ENCODE peak calls at places on chromosomes 12 and 14, in six cellular contexts. One of them, this sample, is unnamed. For H3K4me1, the result is how much of the 10 kb centered on the place peaks cover.

GRCh38 chr14:52124791-52125661 is 56.2 kb upstream of the NID2 start:
- DNase-seq in right lobe of liver: no peak
- DNase-seq in IMR-90: peak
- DNase-seq in ovary: no peak
- DNase-seq in adrenal gland: no peak
- DNase-seq in heart left ventricle: peak
- DNase-seq in this sample: no peak

GRCh38 chr12:96420255-96420930 is 20.2 kb upstream of the CDK17 start:
- DNase-seq in right lobe of liver: no peak
- DNase-seq in IMR-90: no peak
- DNase-seq in ovary: no peak
- DNase-seq in adrenal gland: no peak
- DNase-seq in heart left ventricle: no peak
- DNase-seq in this sample: no peak

GRCh38 chr14:97641827-97642226 is 844.6 kb downstream of the VRK1 start:
- DNase-seq in right lobe of liver: no peak
- DNase-seq in IMR-90: no peak
- DNase-seq in ovary: no peak
- DNase-seq in adrenal gland: no peak
- DNase-seq in heart left ventricle: no peak
- DNase-seq in this sample: peak

GRCh38 chr12:1791104-1791927 is 29.0 kb upstream of the LRTM2 start:
- DNase-seq in right lobe of liver: no peak
- DNase-seq in IMR-90: peak
- DNase-seq in ovary: peak
- DNase-seq in adrenal gland: peak
- DNase-seq in heart left ventricle: peak
- DNase-seq in this sample: peak

GRCh38 chr12:76201758-76202157 is 117.3 kb upstream of the NAP1L1 start:
- DNase-seq in right lobe of liver: no peak
- DNase-seq in IMR-90: peak
- DNase-seq in ovary: no peak
- DNase-seq in adrenal gland: no peak
- DNase-seq in heart left ventricle: no peak
- DNase-seq in this sample: no peak

GRCh38 chr12:22101749-22102243 is 55.8 kb downstream of the CMAS start:
- DNase-seq in right lobe of liver: no peak
- DNase-seq in IMR-90: peak
- DNase-seq in ovary: no peak
- DNase-seq in adrenal gland: peak
- DNase-seq in heart left ventricle: peak
- DNase-seq in this sample: peak

GRCh38 chr12:117093431-117093830 is 5.8 kb downstream of the TESC start:
- DNase-seq in right lobe of liver: no peak
- DNase-seq in IMR-90: no peak
- DNase-seq in ovary: no peak
- DNase-seq in adrenal gland: peak
- DNase-seq in heart left ventricle: no peak
- DNase-seq in this sample: no peak

GRCh38 chr14:51682411-51682810 is 30.7 kb downstream of the FRMD6 start:
- DNase-seq in right lobe of liver: no peak
- DNase-seq in IMR-90: peak
- DNase-seq in ovary: no peak
- DNase-seq in adrenal gland: no peak
- DNase-seq in heart left ventricle: no peak
- DNase-seq in this sample: no peak

GRCh38 chr12:15928345-15928744 is 17.2 kb downstream of the DERA start:
- DNase-seq in right lobe of liver: no peak
- DNase-seq in IMR-90: peak
- DNase-seq in ovary: no peak
- DNase-seq in adrenal gland: no peak
- DNase-seq in heart left ventricle: no peak
- DNase-seq in this sample: no peak

DNA sequence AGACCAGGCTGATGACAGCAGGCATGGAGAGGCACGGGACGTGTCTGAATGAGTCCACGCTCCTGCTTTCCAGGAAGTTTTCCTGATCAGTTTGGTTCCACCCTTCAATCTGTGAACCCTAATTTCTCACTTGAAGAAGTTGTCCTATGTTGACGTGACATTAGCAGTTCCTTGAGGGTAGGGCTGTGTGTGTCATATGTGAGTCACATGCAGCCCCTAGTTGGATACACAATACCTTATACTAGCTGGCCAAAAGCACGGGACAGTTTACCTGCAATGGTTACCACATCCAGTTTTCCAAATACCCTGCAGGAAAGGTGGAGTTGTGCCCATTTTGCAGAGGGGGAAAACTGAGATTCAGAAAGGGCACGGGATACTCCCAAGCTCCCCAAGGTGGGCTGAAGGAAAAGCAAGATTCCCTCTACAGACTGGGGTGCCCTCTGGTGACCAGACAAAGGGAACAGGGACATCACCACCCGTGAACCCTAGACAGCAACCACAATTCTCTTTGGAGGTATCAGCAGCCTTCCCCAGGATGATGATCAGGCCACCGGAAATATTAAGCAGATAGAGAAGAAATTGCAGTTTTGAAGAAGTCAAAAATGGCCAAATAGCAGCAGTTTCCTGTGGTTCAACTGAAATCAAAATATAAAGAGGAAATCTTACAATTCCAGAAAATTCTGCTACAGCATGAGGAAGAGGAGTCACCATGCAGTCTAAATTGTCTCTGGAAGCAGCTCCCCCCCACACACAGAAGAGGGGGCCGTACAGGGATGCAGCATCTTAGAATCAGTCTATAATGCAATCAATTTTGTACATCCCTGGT is 194.4 kb downstream of the PHETA1 start:
- DNase-seq in right lobe of liver: no peak
- DNase-seq in IMR-90: no peak
- DNase-seq in ovary: no peak
- DNase-seq in adrenal gland: no peak
- DNase-seq in heart left ventricle: no peak
- DNase-seq in this sample: no peak
- TF ChIP-seq CTCF in right lobe of liver: peak
- TF ChIP-seq CTCF in IMR-90: no peak
- TF ChIP-seq CTCF in ovary: no peak
- TF ChIP-seq CTCF in adrenal gland: no peak
- TF ChIP-seq CTCF in heart left ventricle: no peak
- TF ChIP-seq CTCF in this sample: no peak

DNA sequence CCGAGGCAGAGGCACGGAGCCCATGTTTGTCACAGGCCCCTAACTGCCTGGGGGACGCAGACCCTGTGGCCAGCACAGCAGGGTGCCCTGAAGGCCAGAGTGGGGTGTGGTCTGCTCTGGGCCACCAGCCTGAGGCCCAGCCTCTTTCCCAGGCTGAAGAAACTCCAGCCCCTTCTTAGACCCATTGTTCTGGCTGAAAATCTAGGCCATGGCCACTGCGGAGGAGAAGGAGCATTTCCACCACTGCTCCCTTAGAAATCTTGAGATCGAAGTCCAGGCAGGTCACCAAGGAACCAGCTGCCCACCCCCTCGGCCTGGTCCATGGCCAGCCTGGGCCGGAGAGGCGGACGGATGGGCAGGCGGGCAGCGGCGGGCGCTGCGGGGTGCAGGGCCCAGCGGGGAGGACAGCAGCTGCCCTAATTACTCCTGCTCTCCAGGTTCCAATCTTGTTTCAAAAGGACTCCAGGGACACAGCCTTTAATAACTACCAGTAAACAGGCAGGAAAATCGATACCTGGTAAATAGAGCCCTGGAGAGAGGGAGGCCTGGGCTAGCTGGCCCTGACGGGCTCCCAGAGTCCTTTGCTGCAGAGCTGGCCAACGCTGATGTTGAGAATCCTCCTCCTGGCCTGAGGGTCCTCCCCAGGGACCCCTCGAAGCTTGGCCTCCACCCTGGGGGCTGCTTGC is 15.0 kb downstream of the DTX1 start:
- DNase-seq in right lobe of liver: peak
- DNase-seq in IMR-90: no peak
- DNase-seq in ovary: no peak
- DNase-seq in adrenal gland: no peak
- DNase-seq in heart left ventricle: no peak
- DNase-seq in this sample: no peak
- H3K4me1 ChIP-seq in right lobe of liver: under half
- H3K4me1 ChIP-seq in IMR-90: under half
- H3K4me1 ChIP-seq in ovary: under half
- H3K4me1 ChIP-seq in adrenal gland: under half
- H3K4me1 ChIP-seq in heart left ventricle: under half
- H3K4me1 ChIP-seq in this sample: under half

DNA sequence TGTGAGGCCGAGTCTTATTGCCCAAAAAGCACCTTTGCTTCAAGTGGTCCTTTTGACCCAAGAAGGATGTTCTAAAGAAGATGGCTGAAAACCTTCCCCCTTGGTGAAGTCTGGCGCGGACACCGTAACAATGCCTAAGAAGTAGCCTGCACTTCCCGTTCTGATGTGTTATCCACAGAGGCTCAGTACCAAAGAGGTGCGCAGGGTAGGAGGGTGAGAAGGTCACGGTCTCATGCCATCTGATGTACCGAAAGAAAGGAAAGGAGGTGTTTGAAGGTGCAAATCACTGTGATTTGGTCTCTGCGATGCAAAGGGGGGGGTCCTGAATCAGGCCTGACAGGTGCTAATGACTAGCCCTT is 9.9 kb downstream of the PEBP1 start:
- DNase-seq in right lobe of liver: no peak
- DNase-seq in IMR-90: no peak
- DNase-seq in ovary: no peak
- DNase-seq in adrenal gland: no peak
- DNase-seq in heart left ventricle: no peak
- DNase-seq in this sample: no peak
- TF ChIP-seq POLR2A in right lobe of liver: no peak
- TF ChIP-seq POLR2A in IMR-90: no peak
- TF ChIP-seq POLR2A in ovary: no peak
- TF ChIP-seq POLR2A in adrenal gland: no peak
- TF ChIP-seq POLR2A in heart left ventricle: no peak
- TF ChIP-seq POLR2A in this sample: no peak

DNA sequence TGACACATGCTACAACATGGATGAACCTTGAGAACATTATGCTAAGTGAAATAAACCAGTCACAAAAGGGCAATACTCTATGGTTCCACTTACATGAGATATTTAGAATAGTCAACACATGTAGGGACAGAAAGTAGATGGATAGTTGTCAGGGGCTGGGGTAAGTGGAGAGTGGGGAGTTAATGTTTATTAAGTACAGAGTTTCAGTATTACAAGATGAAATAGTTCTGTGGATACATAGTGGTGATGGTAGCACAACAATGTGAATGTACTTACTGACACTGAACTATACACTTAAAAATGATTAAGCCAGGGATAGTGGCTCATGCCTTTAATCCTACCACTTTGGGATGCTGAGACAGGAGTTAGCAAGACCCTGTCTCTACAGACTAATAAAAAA is 8.7 kb downstream of the NUP107 start:
- DNase-seq in right lobe of liver: no peak
- DNase-seq in IMR-90: no peak
- DNase-seq in ovary: no peak
- DNase-seq in adrenal gland: no peak
- DNase-seq in heart left ventricle: no peak
- DNase-seq in this sample: no peak
- TF ChIP-seq CTCF in right lobe of liver: no peak
- TF ChIP-seq CTCF in IMR-90: no peak
- TF ChIP-seq CTCF in ovary: no peak
- TF ChIP-seq CTCF in adrenal gland: no peak
- TF ChIP-seq CTCF in heart left ventricle: no peak
- TF ChIP-seq CTCF in this sample: no peak

GRCh38 chr14:36767603-36768281 is 106.1 kb downstream of the PAX9 start:
- DNase-seq in right lobe of liver: no peak
- DNase-seq in IMR-90: no peak
- DNase-seq in ovary: no peak
- DNase-seq in adrenal gland: no peak
- DNase-seq in heart left ventricle: no peak
- DNase-seq in this sample: no peak

GRCh38 chr14:36768638-36769337 is 107.1 kb downstream of the PAX9 start:
- DNase-seq in right lobe of liver: no peak
- DNase-seq in IMR-90: no peak
- DNase-seq in ovary: no peak
- DNase-seq in adrenal gland: no peak
- DNase-seq in heart left ventricle: no peak
- DNase-seq in this sample: no peak

GRCh38 chr14:36773136-36773540 is 111.5 kb downstream of the PAX9 start:
- DNase-seq in right lobe of liver: no peak
- DNase-seq in IMR-90: peak
- DNase-seq in ovary: no peak
- DNase-seq in adrenal gland: peak
- DNase-seq in heart left ventricle: no peak
- DNase-seq in this sample: no peak

GRCh38 chr14:36773558-36773957 is 111.9 kb downstream of the PAX9 start:
- DNase-seq in right lobe of liver: no peak
- DNase-seq in IMR-90: peak
- DNase-seq in ovary: no peak
- DNase-seq in adrenal gland: no peak
- DNase-seq in heart left ventricle: no peak
- DNase-seq in this sample: no peak

GRCh38 chr14:36771256-36771655 is 109.6 kb downstream of the PAX9 start:
- DNase-seq in right lobe of liver: no peak
- DNase-seq in IMR-90: no peak
- DNase-seq in ovary: no peak
- DNase-seq in adrenal gland: no peak
- DNase-seq in heart left ventricle: no peak
- DNase-seq in this sample: no peak
- H3K4me1 ChIP-seq in right lobe of liver: under half
- H3K4me1 ChIP-seq in IMR-90: under half
- H3K4me1 ChIP-seq in ovary: under half
- H3K4me1 ChIP-seq in adrenal gland: under half
- H3K4me1 ChIP-seq in heart left ventricle: under half
- H3K4me1 ChIP-seq in this sample: under half

GRCh38 chr14:68790656-68791077 is 2.2 kb downstream of the ZFP36L1 start:
- DNase-seq in right lobe of liver: no peak
- DNase-seq in IMR-90: no peak
- DNase-seq in ovary: no peak
- DNase-seq in adrenal gland: peak
- DNase-seq in heart left ventricle: peak
- DNase-seq in this sample: no peak

GRCh38 chr14:68789798-68790655 is 2.8 kb downstream of the ZFP36L1 start:
- DNase-seq in right lobe of liver: peak
- DNase-seq in IMR-90: no peak
- DNase-seq in ovary: no peak
- DNase-seq in adrenal gland: peak
- DNase-seq in heart left ventricle: peak
- DNase-seq in this sample: no peak

GRCh38 chr14:68792830-68793733 is at the start of gene ZFP36L1:
- DNase-seq in right lobe of liver: peak
- DNase-seq in IMR-90: peak
- DNase-seq in ovary: peak
- DNase-seq in adrenal gland: peak
- DNase-seq in heart left ventricle: peak
- DNase-seq in this sample: peak

GRCh38 chr14:68792022-68792829 is 641 bp downstream of the ZFP36L1 start:
- DNase-seq in right lobe of liver: no peak
- DNase-seq in IMR-90: no peak
- DNase-seq in ovary: no peak
- DNase-seq in adrenal gland: peak
- DNase-seq in heart left ventricle: peak
- DNase-seq in this sample: no peak

GRCh38 chr14:68791078-68791983 is 1.5 kb downstream of the ZFP36L1 start:
- DNase-seq in right lobe of liver: no peak
- DNase-seq in IMR-90: no peak
- DNase-seq in ovary: no peak
- DNase-seq in adrenal gland: peak
- DNase-seq in heart left ventricle: peak
- DNase-seq in this sample: no peak
- TF ChIP-seq POLR2A in right lobe of liver: no peak
- TF ChIP-seq POLR2A in IMR-90: no peak
- TF ChIP-seq POLR2A in ovary: no peak
- TF ChIP-seq POLR2A in adrenal gland: no peak
- TF ChIP-seq POLR2A in heart left ventricle: no peak
- TF ChIP-seq POLR2A in this sample: no peak